ENCODE peak calls at places on chromosomes 11 and 22, in eight cellular contexts. L is coronary artery; E is stimulated activated CD4-positive, alpha-beta T cell treated with anti-CD3 and anti-CD28 coated beads, Interleukin-1b, Interleukin-23, amount 100 ng/mL, for 48 hours; S is small intestine; T is heart left ventricle; O is neural crest cell; B is HFFc6; V is activated CD4-positive, alpha-beta T cell treated with anti-CD3 and anti-CD28 coated beads, Interleukin-2, amount 50 U/mL, for 24 hours. X is an unnamed sample.

GRCh38 chr11:26228778-26229177 is 103.2 kb upstream of the ANO3 start:
- DNase-seq in O (no peak), E (no peak), V (no peak), S (no peak), T (no peak), B (no peak), L (no peak), X (no peak)

GRCh38 chr11:22177186-22177585 is 15.7 kb upstream of the ANO5 start:
- DNase-seq in T (no peak), S (no peak), B (no peak), O (no peak), V (no peak), E (no peak), L (no peak), X (no peak)

GRCh38 chr22:46436595-46437163 is 100.7 kb downstream of the CELSR1 start:
- DNase-seq in L (no peak), V (no peak), E (no peak), O (no peak), B (peak), T (no peak), S (no peak), X (no peak)

GRCh38 chr22:30754971-30755759 is 60.5 kb downstream of the OSBP2 start:
- DNase-seq in V (peak), E (peak), L (no peak), T (peak), S (peak), O (peak), B (peak), X (peak)

GRCh38 chr11:9893474-9893873 is 229.6 kb downstream of the SWAP70 start:
- DNase-seq in E (no peak), O (no peak), L (no peak), V (no peak), B (no peak), S (no peak), T (no peak), X (no peak)

GRCh38 chr11:120714448-120714847 is 202.9 kb downstream of the GRIK4 start:
- DNase-seq in L (no peak), B (no peak), E (no peak), S (no peak), O (no peak), V (no peak), T (no peak), X (no peak)

GRCh38 chr11:110894224-110894623 is 182.0 kb upstream of the ARHGAP20 start:
- DNase-seq in L (no peak), V (no peak), T (no peak), E (no peak), O (no peak), S (no peak), B (no peak), X (no peak)

GRCh38 chr11:61281581-61282250 is 13.4 kb downstream of the VWCE start:
- DNase-seq in V (no peak), O (peak), T (no peak), E (no peak), S (peak), B (no peak), L (no peak), X (peak)

GRCh38 chr11:57977709-57978108 is 46.0 kb upstream of the OR9Q1 start:
- DNase-seq in S (no peak), V (no peak), B (no peak), O (no peak), L (no peak), T (no peak), E (no peak), X (no peak)

GRCh38 chr11:15972838-15973237 is 383.5 kb downstream of the SOX6 start:
- DNase-seq in B (no peak), E (no peak), O (no peak), L (no peak), S (no peak), V (no peak), T (no peak), X (peak)